ENCODE peak calls at places on chromosomes 2 and 18, in four cellular contexts. Y, X, A and D are unnamed samples.

GRCh38 chr2:96537734-96538486 is 1.4 kb downstream of the ARID5A start:
- DNase-seq in Y (no peak), X (peak), A (no peak), D (no peak)

GRCh38 chr18:12271376-12272235 is 17.4 kb downstream of the CIDEA start:
- DNase-seq in Y (peak), X (peak), A (peak), D (peak)

GRCh38 chr2:241975593-241976284 is 106.2 kb downstream of the RTP5 start:
- DNase-seq in Y (no peak), X (no peak), A (peak), D (no peak)

GRCh38 chr2:105237045-105237765 is 4.3 kb upstream of the GPR45 start:
- DNase-seq in Y (no peak), X (no peak), A (no peak), D (no peak)

GRCh38 chr2:218886461-218886947 is 5.9 kb downstream of the WNT10A start:
- DNase-seq in Y (peak), X (peak), A (no peak), D (no peak)

GRCh38 chr2:228827056-228827455 is 444.0 kb downstream of the PID1 start:
- DNase-seq in Y (no peak), X (no peak), A (no peak), D (no peak)

GRCh38 chr2:68774569-68775271 is 40.1 kb downstream of the ARHGAP25 start:
- DNase-seq in Y (peak), X (no peak), A (peak), D (no peak)

GRCh38 chr2:140863713-140864112 is 1267.1 kb downstream of the LRP1B start:
- DNase-seq in Y (no peak), X (peak), A (no peak), D (peak)

GRCh38 chr2:171146633-171147032 is 14.1 kb downstream of the TLK1 start:
- DNase-seq in Y (no peak), X (no peak), A (no peak), D (no peak)

GRCh38 chr2:237581751-237582746 is 8.5 kb downstream of the RAB17 start:
- DNase-seq in Y (peak), X (peak), A (peak), D (no peak)

GRCh38 chr18:55794288-55795052 is 206.5 kb upstream of the TCF4 start:
- DNase-seq in Y (no peak), X (no peak), A (no peak), D (no peak)

GRCh38 chr2:9972621-9973445 is 21.3 kb downstream of the GRHL1 start:
- DNase-seq in Y (no peak), X (no peak), A (no peak), D (no peak)

GRCh38 chr2:6866239-6866745 is 585 bp upstream of the CMPK2 start:
- DNase-seq in Y (peak), X (peak), A (peak), D (no peak)

GRCh38 chr2:155100261-155100660 is 401.8 kb downstream of the KCNJ3 start:
- DNase-seq in Y (no peak), X (no peak), A (no peak), D (no peak)

GRCh38 chr18:48567388-48567787 is 28.6 kb downstream of the CTIF start:
- DNase-seq in Y (no peak), X (no peak), A (no peak), D (no peak)

GRCh38 chr2:172480301-172481218 is 53.2 kb downstream of the ITGA6 start:
- DNase-seq in Y (no peak), X (no peak), A (peak), D (no peak)

DNA sequence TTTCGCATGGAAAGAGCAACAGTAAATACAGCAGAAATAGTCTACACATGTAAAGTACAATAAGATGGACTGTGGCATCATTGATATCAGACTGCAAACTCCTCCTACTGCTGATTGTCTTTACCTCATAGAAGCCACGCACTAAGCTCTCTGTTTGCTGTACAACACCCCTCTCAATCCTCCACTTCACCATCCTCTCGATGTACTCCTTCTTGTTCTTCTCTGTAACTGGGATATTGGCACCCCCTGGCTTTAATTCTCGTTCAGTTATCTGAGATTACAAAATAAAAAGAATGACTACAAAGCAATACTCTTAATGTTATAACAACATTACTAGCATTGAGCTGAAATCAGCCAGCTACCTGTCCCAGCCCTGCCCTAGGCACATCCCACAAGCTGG is 49.3 kb upstream of the STK17B start:
- DNase-seq in Y (no peak), X (no peak), A (no peak), D (no peak)
- TF ChIP-seq CTCF in Y (no peak), X (no peak), A (no peak), D (no peak)

DNA sequence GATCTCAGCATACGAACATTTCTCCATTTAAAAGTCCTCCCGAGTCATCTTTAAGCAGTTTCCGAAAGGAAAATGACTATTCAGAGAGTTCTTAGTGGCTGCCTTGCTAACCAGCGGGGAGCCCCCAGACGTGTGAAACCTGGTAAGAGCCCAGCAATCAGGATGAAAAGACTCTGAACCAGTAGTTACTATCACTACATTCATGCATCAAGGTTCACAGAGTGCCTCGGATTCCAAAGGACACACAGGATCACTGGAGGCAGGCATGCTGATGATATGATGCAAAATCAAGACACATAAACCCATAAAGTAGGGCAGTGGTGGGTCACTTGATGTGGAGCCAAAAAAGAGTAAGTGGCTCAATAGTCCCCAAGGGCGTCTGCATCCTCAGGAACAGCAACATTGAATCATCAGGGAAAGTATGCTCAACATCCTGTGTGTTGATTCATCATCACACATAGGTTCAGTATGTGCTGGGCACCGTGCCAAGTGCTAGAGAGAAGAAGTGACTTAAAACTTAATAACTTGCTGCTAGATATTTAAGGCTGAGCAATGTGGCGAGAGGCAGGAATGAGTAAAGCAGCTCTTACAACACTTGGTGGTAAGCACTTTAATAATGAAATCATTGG is 4.4 kb downstream of the CCL20 start:
- DNase-seq in Y (peak), X (peak), A (peak), D (peak)
- TF ChIP-seq CTCF in Y (no peak), X (no peak), A (no peak), D (no peak)

GRCh38 chr2:114810092-114810491 is 367.7 kb downstream of the DPP10 start:
- DNase-seq in Y (no peak), X (no peak), A (no peak), D (no peak)

GRCh38 chr2:114812261-114812660 is 369.8 kb downstream of the DPP10 start:
- DNase-seq in Y (no peak), X (no peak), A (no peak), D (no peak)

GRCh38 chr2:114805195-114805594 is 362.8 kb downstream of the DPP10 start:
- DNase-seq in Y (no peak), X (no peak), A (no peak), D (no peak)

GRCh38 chr2:114807666-114808065 is 365.2 kb downstream of the DPP10 start:
- DNase-seq in Y (no peak), X (no peak), A (no peak), D (no peak)
- TF ChIP-seq CTCF in Y (no peak), X (no peak), A (no peak), D (no peak)

GRCh38 chr2:48902521-48902920 is 147.0 kb upstream of the LHCGR start:
- DNase-seq in Y (no peak), X (no peak), A (no peak), D (no peak)
- TF ChIP-seq CTCF in Y (no peak), X (peak), A (no peak), D (no peak)

GRCh38 chr2:179123272-179123662 is 73.3 kb upstream of the CCDC141 start:
- DNase-seq in Y (no peak), X (no peak), A (no peak), D (no peak)
- TF ChIP-seq CTCF in Y (no peak), X (no peak), A (no peak), D (no peak)

DNA sequence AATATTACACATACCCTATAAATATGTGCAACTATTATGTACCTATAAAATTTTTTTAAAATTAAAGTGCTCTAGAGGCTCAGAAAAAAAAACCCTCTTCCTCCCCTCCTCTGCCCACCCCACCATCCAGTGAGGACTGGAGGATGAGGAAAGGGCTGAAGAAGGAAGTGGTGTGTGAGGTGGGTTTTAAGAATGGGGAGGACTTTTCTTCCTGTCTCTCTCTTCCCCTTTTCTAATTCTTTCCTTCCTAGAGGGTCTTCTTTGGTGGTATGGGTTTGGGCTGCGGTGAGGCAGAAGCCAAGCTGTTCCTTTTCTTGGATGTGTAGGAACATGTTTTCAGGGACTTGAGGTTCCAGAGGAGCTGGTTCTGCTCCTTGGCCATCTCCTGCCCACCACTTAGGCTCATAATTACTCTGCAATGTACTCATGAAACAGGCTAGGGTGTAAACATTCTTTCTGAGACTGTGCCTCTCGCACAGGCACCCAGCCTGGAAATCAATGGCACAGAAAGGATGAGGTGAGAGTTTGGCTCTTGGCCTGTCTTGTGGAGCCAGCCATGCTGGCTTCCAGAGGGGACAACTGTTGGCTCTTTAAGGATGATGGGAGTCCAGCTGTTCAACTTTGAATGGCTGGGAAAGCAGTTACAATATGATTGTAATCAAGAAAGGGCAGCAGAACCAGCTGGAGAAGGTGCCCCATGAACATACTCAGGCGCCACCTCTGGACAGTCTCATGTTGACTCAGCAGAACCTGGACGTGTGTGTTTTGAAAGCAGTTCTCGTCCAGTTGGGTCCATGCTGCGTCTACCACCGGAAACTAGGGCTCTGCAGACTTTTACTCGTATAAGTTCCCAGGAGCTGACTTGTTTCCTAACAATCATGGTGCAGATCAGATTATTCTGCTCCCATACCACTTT is 38.3 kb downstream of the IL1RL2 start:
- DNase-seq in Y (no peak), X (no peak), A (no peak), D (no peak)
- TF ChIP-seq CTCF in Y (no peak), X (no peak), A (no peak), D (no peak)